ENCODE peak calls at places on chromosomes 4 and X, in nine cellular contexts. T is fibroblast of mammary gland, Y is astrocyte of the cerebellum, F is IMR-90, J is foreskin fibroblast, N is GM23248, W is AG09309, C is psoas muscle, B is brain microvascular endothelial cell. O is an unnamed sample.

GRCh38 chr4:82099863-82100579 is 273.8 kb downstream of the HNRNPD start:
- DNase-seq in F (no peak), N (peak), B (no peak), T (peak), W (no peak), J (no peak), C (no peak), Y (peak), O (no peak)

GRCh38 chr4:173917255-173917960 is 366.1 kb downstream of the FBXO8 start:
- DNase-seq in T (peak), J (peak), N (peak), C (no peak), W (no peak), B (peak), F (peak), Y (peak), O (no peak)

GRCh38 chr4:185082549-185082948 is 60.5 kb upstream of the SLC25A4 start:
- DNase-seq in J (peak), W (no peak), T (peak), N (peak), C (no peak), Y (no peak), F (no peak), B (no peak), O (no peak)

GRCh38 chr4:118772149-118773081 is 63.5 kb downstream of the SEC24D start:
- DNase-seq in N (peak), T (peak), J (no peak), W (no peak), Y (no peak), B (no peak), F (peak), C (no peak), O (peak)

GRCh38 chr4:83490876-83491450 is 6.1 kb upstream of the ABRAXAS1 start:
- DNase-seq in C (no peak), Y (no peak), B (peak), W (no peak), N (peak), F (peak), T (peak), J (no peak), O (peak)

GRCh38 chr4:55122235-55122634 is 3.2 kb downstream of the KDR start:
- DNase-seq in F (no peak), C (no peak), W (no peak), J (no peak), N (no peak), B (no peak), T (no peak), Y (no peak), O (no peak)

GRCh38 chr4:11376571-11376970 is 52.1 kb downstream of the HS3ST1 start:
- DNase-seq in Y (no peak), W (no peak), J (no peak), B (no peak), C (no peak), F (no peak), T (no peak), N (no peak), O (no peak)

GRCh38 chrX:43677993-43678392 is 21.9 kb downstream of the MAOA start:
- DNase-seq in C (no peak), J (no peak), T (no peak), W (no peak), B (no peak), N (no peak), F (no peak), Y (no peak), O (no peak)

GRCh38 chr4:126957555-126958440 is 675.0 kb upstream of the INTU start:
- DNase-seq in N (peak), W (peak), B (no peak), Y (peak), C (no peak), J (peak), T (peak), F (peak), O (no peak)

GRCh38 chr4:123327846-123328447 is 68.6 kb upstream of the SPRY1 start:
- DNase-seq in T (no peak), C (no peak), J (no peak), W (no peak), B (no peak), N (no peak), F (no peak), Y (peak), O (no peak)

GRCh38 chr4:53937918-53938317 is 126.5 kb downstream of the CHIC2 start:
- DNase-seq in F (peak), Y (peak), J (peak), B (peak), T (peak), W (peak), N (peak), C (no peak), O (no peak)

GRCh38 chr4:183241322-183241640 is 78.8 kb downstream of the CLDN22 start:
- DNase-seq in T (peak), Y (peak), J (peak), B (peak), C (no peak), W (no peak), F (peak), N (peak), O (no peak)

GRCh38 chrX:48972214-48973164 is 845 bp upstream of the KCND1 start:
- DNase-seq in W (no peak), J (peak), C (no peak), B (peak), T (peak), Y (no peak), F (peak), N (peak), O (peak)

DNA sequence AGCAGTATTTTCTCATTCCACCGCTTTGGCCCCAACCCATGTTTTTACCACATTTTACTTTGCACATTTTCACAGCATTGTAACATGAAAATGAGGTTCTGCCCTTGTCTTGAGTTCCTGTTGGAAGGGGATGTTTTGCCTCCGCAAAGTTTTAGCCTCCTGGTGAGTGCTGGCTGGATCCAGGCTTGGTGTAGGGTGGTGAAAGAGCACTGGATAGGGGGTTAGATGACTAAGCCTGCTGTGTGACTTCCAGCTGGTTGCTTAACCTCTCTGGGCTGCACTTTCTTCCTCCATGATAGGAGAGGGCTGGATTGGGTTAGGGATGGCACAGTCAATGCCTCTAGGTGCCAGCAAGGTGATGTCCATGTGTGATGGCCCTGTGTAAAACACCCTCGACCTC is 28.9 kb downstream of the CYTL1 start:
- DNase-seq in J (no peak), Y (no peak), T (peak), F (no peak), N (peak), W (no peak), B (no peak), C (no peak), O (no peak)
- H3K4me3 ChIP-seq in J (no peak), Y (no peak), T (no peak), F (no peak), N (no peak), W (no peak), B (no peak), C (no peak), O (no peak)

GRCh38 chr4:94758700-94759399 is 1.1 kb downstream of the BMPR1B start:
- DNase-seq in W (no peak), T (no peak), B (peak), Y (no peak), F (no peak), J (no peak), N (peak), C (no peak), O (no peak)
- H3K4me3 ChIP-seq in W (peak), T (peak), B (peak), Y (peak), F (peak), J (peak), N (peak), C (peak), O (no peak)

DNA sequence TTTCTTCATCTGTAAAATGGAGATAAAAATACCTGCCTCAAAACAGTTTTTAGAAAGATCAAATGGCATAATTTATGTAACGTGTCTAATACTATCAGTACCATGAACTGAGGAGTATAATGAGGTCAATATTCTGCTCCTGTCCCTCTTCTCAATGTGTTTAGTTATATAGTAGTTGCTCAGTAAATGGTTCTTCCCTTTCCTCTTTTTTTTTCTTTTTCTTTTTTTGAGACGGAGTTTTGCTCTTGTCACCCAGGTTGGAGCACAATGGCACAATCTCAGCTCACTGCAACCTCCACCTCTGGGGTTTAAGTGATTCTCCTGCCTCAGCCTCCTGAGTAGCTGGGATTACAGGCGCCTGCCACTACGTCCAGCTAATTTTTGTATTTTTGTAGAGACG is 1.3 kb downstream of the YIPF6 start:
- DNase-seq in T (no peak), J (no peak), B (no peak), C (no peak), F (no peak), Y (no peak), N (no peak), W (no peak), O (no peak)
- H3K4me3 ChIP-seq in T (no peak), J (peak), B (no peak), C (peak), F (no peak), Y (no peak), N (peak), W (no peak), O (peak)

DNA sequence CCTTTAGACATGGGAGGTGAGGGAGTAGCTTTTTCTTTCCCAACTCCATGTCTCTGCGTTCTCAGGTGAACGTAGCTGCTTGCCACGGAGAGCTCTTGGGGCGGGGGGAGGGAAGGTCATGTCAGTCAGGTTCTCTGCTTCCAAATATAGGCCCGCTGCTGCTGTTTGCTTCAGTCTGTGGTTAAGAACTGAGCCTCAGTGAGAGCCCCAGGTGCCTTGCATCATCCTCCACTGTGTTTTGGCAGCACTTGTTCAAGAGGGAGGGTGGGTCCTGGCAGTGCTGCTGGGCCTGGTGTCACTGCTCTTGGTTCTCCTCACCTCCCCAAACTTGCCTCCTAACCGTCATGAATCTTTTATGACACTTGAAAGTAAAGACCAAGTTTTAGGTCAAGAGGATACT is 46.6 kb downstream of the HADH start:
- DNase-seq in N (no peak), T (no peak), J (no peak), F (no peak), Y (no peak), B (no peak), C (no peak), W (no peak), O (peak)
- H3K4me3 ChIP-seq in N (no peak), T (no peak), J (no peak), F (no peak), Y (no peak), B (no peak), C (no peak), W (no peak), O (peak)

GRCh38 chrX:39899876-39900787 is 197.6 kb downstream of the BCOR start:
- DNase-seq in B (no peak), J (no peak), Y (no peak), C (no peak), T (peak), F (no peak), W (no peak), N (no peak), O (no peak)
- H3K4me3 ChIP-seq in B (no peak), J (no peak), Y (no peak), C (peak), T (no peak), F (no peak), W (no peak), N (no peak), O (no peak)

GRCh38 chr4:110112056-110112455 is 86.4 kb downstream of the ELOVL6 start:
- DNase-seq in C (no peak), W (no peak), N (no peak), B (no peak), Y (no peak), T (no peak), J (no peak), F (no peak), O (no peak)
- H3K4me3 ChIP-seq in C (no peak), W (no peak), N (no peak), B (no peak), Y (no peak), T (no peak), J (no peak), F (no peak), O (no peak)

GRCh38 chrX:153689654-153690465 is 2.1 kb downstream of the SLC6A8 start:
- DNase-seq in W (no peak), C (peak), Y (no peak), J (no peak), N (peak), B (no peak), F (peak), T (no peak), O (no peak)
- H3K4me3 ChIP-seq in W (peak), C (peak), Y (peak), J (peak), N (peak), B (no peak), F (peak), T (no peak), O (no peak)

O was measured in CD4-positive, CD25-positive, alpha-beta regulatory T cell.